ENCODE peak calls at places on chromosomes 13 and 19, in four cellular contexts. One of them, this sample, is unnamed.

GRCh38 chr19:3610745-3611717 is 4.4 kb upstream of the TBXA2R start:
- DNase-seq in breast epithelium: no peak
- DNase-seq in IMR-90: no peak
- DNase-seq in stimulated activated CD8-positive, alpha-beta memory T cell treated with anti-CD3 and anti-CD28 coated beads, Interleukin-4, amount 100 ng/mL, for 24 hours: no peak
- DNase-seq in this sample: no peak

GRCh38 chr19:51448011-51448744 is 10.1 kb downstream of the SIGLEC8 start:
- DNase-seq in stimulated activated CD8-positive, alpha-beta memory T cell treated with anti-CD3 and anti-CD28 coated beads, Interleukin-4, amount 100 ng/mL, for 24 hours: peak; percentile 53
- DNase-seq in breast epithelium: no peak
- DNase-seq in IMR-90: no peak
- DNase-seq in this sample: no peak

GRCh38 chr13:29562762-29563161 is 32.7 kb downstream of the SLC7A1 start:
- DNase-seq in IMR-90: no peak
- DNase-seq in breast epithelium: no peak
- DNase-seq in stimulated activated CD8-positive, alpha-beta memory T cell treated with anti-CD3 and anti-CD28 coated beads, Interleukin-4, amount 100 ng/mL, for 24 hours: no peak
- DNase-seq in this sample: no peak

GRCh38 chr13:99040536-99041141 is 62.8 kb upstream of the DOCK9 start:
- DNase-seq in stimulated activated CD8-positive, alpha-beta memory T cell treated with anti-CD3 and anti-CD28 coated beads, Interleukin-4, amount 100 ng/mL, for 24 hours: no peak
- DNase-seq in breast epithelium: no peak
- DNase-seq in IMR-90: no peak
- DNase-seq in this sample: no peak

GRCh38 chr19:35051796-35052195 is 10.3 kb downstream of the HPN start:
- DNase-seq in stimulated activated CD8-positive, alpha-beta memory T cell treated with anti-CD3 and anti-CD28 coated beads, Interleukin-4, amount 100 ng/mL, for 24 hours: no peak
- DNase-seq in breast epithelium: no peak
- DNase-seq in IMR-90: no peak
- DNase-seq in this sample: no peak

GRCh38 chr19:10295305-10295846 is 5.6 kb downstream of the ICAM5 start:
- DNase-seq in breast epithelium: no peak
- DNase-seq in IMR-90: no peak
- DNase-seq in stimulated activated CD8-positive, alpha-beta memory T cell treated with anti-CD3 and anti-CD28 coated beads, Interleukin-4, amount 100 ng/mL, for 24 hours: no peak
- DNase-seq in this sample: no peak

GRCh38 chr19:19077103-19077502 is 13.3 kb downstream of the SLC25A42 start:
- DNase-seq in IMR-90: no peak
- DNase-seq in stimulated activated CD8-positive, alpha-beta memory T cell treated with anti-CD3 and anti-CD28 coated beads, Interleukin-4, amount 100 ng/mL, for 24 hours: no peak
- DNase-seq in breast epithelium: no peak
- DNase-seq in this sample: no peak

GRCh38 chr19:11560404-11560988 is 1.5 kb upstream of the ELOF1 start:
- DNase-seq in IMR-90: peak; percentile 84
- DNase-seq in breast epithelium: no peak
- DNase-seq in stimulated activated CD8-positive, alpha-beta memory T cell treated with anti-CD3 and anti-CD28 coated beads, Interleukin-4, amount 100 ng/mL, for 24 hours: peak; percentile 34
- DNase-seq in this sample: peak; percentile 48

GRCh38 chr19:5799247-5800241 is 5.3 kb upstream of the NRTN start:
- DNase-seq in stimulated activated CD8-positive, alpha-beta memory T cell treated with anti-CD3 and anti-CD28 coated beads, Interleukin-4, amount 100 ng/mL, for 24 hours: no peak
- DNase-seq in breast epithelium: no peak
- DNase-seq in IMR-90: no peak
- DNase-seq in this sample: no peak

GRCh38 chr13:66835040-66835628 is 395.0 kb downstream of the PCDH9 start:
- DNase-seq in breast epithelium: no peak
- DNase-seq in IMR-90: peak; percentile 18
- DNase-seq in stimulated activated CD8-positive, alpha-beta memory T cell treated with anti-CD3 and anti-CD28 coated beads, Interleukin-4, amount 100 ng/mL, for 24 hours: no peak
- DNase-seq in this sample: peak; percentile 64

GRCh38 chr19:55346725-55347441 is 7.2 kb downstream of the KMT5C start:
- DNase-seq in IMR-90: no peak
- DNase-seq in stimulated activated CD8-positive, alpha-beta memory T cell treated with anti-CD3 and anti-CD28 coated beads, Interleukin-4, amount 100 ng/mL, for 24 hours: no peak
- DNase-seq in breast epithelium: no peak
- DNase-seq in this sample: no peak

This sample was measured in amygdala.